ENCODE peak calls at places on chromosomes 13 and 19, in eight cellular contexts. One of them, this sample, is unnamed.

GRCh38 chr13:77331421-77331820 is 4.5 kb upstream of the MYCBP2 start:
- DNase-seq in stromal cell of bone marrow: no peak
- DNase-seq in naive thymus-derived CD8-positive, alpha-beta T cell: no peak
- DNase-seq in fibroblast of lung: no peak
- DNase-seq in NCI-H69: no peak
- DNase-seq in T47D: no peak
- DNase-seq in posterior cingulate gyrus: no peak
- DNase-seq in HT1080: no peak
- DNase-seq in this sample: no peak

GRCh38 chr13:60066206-60066605 is 97.5 kb downstream of the DIAPH3 start:
- DNase-seq in stromal cell of bone marrow: no peak
- DNase-seq in naive thymus-derived CD8-positive, alpha-beta T cell: no peak
- DNase-seq in fibroblast of lung: no peak
- DNase-seq in NCI-H69: peak
- DNase-seq in T47D: no peak
- DNase-seq in posterior cingulate gyrus: no peak
- DNase-seq in HT1080: no peak
- DNase-seq in this sample: no peak

GRCh38 chr19:47095707-47096704 is 17.6 kb downstream of the ZC3H4 start:
- DNase-seq in stromal cell of bone marrow: peak
- DNase-seq in naive thymus-derived CD8-positive, alpha-beta T cell: no peak
- DNase-seq in fibroblast of lung: peak
- DNase-seq in NCI-H69: no peak
- DNase-seq in T47D: peak
- DNase-seq in posterior cingulate gyrus: peak
- DNase-seq in HT1080: no peak
- DNase-seq in this sample: no peak

GRCh38 chr13:89726690-89727435 is 1620.6 kb upstream of the MIR17HG start:
- DNase-seq in stromal cell of bone marrow: no peak
- DNase-seq in naive thymus-derived CD8-positive, alpha-beta T cell: no peak
- DNase-seq in fibroblast of lung: peak
- DNase-seq in NCI-H69: peak
- DNase-seq in T47D: no peak
- DNase-seq in posterior cingulate gyrus: no peak
- DNase-seq in HT1080: peak
- DNase-seq in this sample: peak

GRCh38 chr19:30666301-30666803 is 294.2 kb downstream of the ZNF536 start:
- DNase-seq in stromal cell of bone marrow: no peak
- DNase-seq in naive thymus-derived CD8-positive, alpha-beta T cell: peak
- DNase-seq in fibroblast of lung: no peak
- DNase-seq in NCI-H69: peak
- DNase-seq in T47D: no peak
- DNase-seq in posterior cingulate gyrus: peak
- DNase-seq in HT1080: no peak
- DNase-seq in this sample: peak

GRCh38 chr13:58999851-59000250 is 1163.9 kb downstream of the DIAPH3 start:
- DNase-seq in stromal cell of bone marrow: no peak
- DNase-seq in naive thymus-derived CD8-positive, alpha-beta T cell: no peak
- DNase-seq in fibroblast of lung: peak
- DNase-seq in NCI-H69: no peak
- DNase-seq in T47D: no peak
- DNase-seq in posterior cingulate gyrus: no peak
- DNase-seq in HT1080: peak
- DNase-seq in this sample: no peak

GRCh38 chr13:21164631-21165030 is 11.7 kb downstream of the SKA3 start:
- DNase-seq in stromal cell of bone marrow: no peak
- DNase-seq in naive thymus-derived CD8-positive, alpha-beta T cell: no peak
- DNase-seq in fibroblast of lung: peak
- DNase-seq in NCI-H69: no peak
- DNase-seq in T47D: no peak
- DNase-seq in posterior cingulate gyrus: no peak
- DNase-seq in HT1080: no peak
- DNase-seq in this sample: peak

GRCh38 chr13:27450921-27451461 is 627 bp upstream of the MTIF3 start:
- DNase-seq in stromal cell of bone marrow: peak
- DNase-seq in naive thymus-derived CD8-positive, alpha-beta T cell: no peak
- DNase-seq in fibroblast of lung: peak
- DNase-seq in NCI-H69: peak
- DNase-seq in T47D: peak
- DNase-seq in posterior cingulate gyrus: peak
- DNase-seq in HT1080: peak
- DNase-seq in this sample: peak

GRCh38 chr13:57557979-57558529 is 73.5 kb upstream of the PCDH17 start:
- DNase-seq in stromal cell of bone marrow: no peak
- DNase-seq in naive thymus-derived CD8-positive, alpha-beta T cell: no peak
- DNase-seq in fibroblast of lung: peak
- DNase-seq in NCI-H69: peak
- DNase-seq in T47D: no peak
- DNase-seq in posterior cingulate gyrus: no peak
- DNase-seq in HT1080: peak
- DNase-seq in this sample: no peak

GRCh38 chr19:3175761-3176714 is 2.5 kb upstream of the S1PR4 start:
- DNase-seq in stromal cell of bone marrow: no peak
- DNase-seq in naive thymus-derived CD8-positive, alpha-beta T cell: peak
- DNase-seq in fibroblast of lung: peak
- DNase-seq in NCI-H69: peak
- DNase-seq in T47D: no peak
- DNase-seq in posterior cingulate gyrus: peak
- DNase-seq in HT1080: peak
- DNase-seq in this sample: peak

GRCh38 chr19:36140289-36141038 is 598 bp downstream of the CAPNS1 start:
- DNase-seq in stromal cell of bone marrow: no peak
- DNase-seq in naive thymus-derived CD8-positive, alpha-beta T cell: peak
- DNase-seq in fibroblast of lung: peak
- DNase-seq in NCI-H69: peak
- DNase-seq in T47D: peak
- DNase-seq in posterior cingulate gyrus: peak
- DNase-seq in HT1080: peak
- DNase-seq in this sample: peak

GRCh38 chr13:29336356-29336755 is 259.1 kb downstream of the SLC7A1 start:
- DNase-seq in stromal cell of bone marrow: no peak
- DNase-seq in naive thymus-derived CD8-positive, alpha-beta T cell: no peak
- DNase-seq in fibroblast of lung: no peak
- DNase-seq in NCI-H69: no peak
- DNase-seq in T47D: no peak
- DNase-seq in posterior cingulate gyrus: no peak
- DNase-seq in HT1080: no peak
- DNase-seq in this sample: no peak

GRCh38 chr19:30024091-30024490 is 82.1 kb downstream of the URI1 start:
- DNase-seq in stromal cell of bone marrow: no peak
- DNase-seq in naive thymus-derived CD8-positive, alpha-beta T cell: no peak
- DNase-seq in fibroblast of lung: no peak
- DNase-seq in NCI-H69: no peak
- DNase-seq in T47D: no peak
- DNase-seq in posterior cingulate gyrus: no peak
- DNase-seq in HT1080: no peak
- DNase-seq in this sample: no peak

GRCh38 chr19:17532116-17532515 is 20.7 kb downstream of the PGLS start:
- DNase-seq in stromal cell of bone marrow: no peak
- DNase-seq in naive thymus-derived CD8-positive, alpha-beta T cell: no peak
- DNase-seq in fibroblast of lung: no peak
- DNase-seq in NCI-H69: no peak
- DNase-seq in T47D: no peak
- DNase-seq in posterior cingulate gyrus: no peak
- DNase-seq in HT1080: no peak
- DNase-seq in this sample: no peak

GRCh38 chr19:31140717-31141116 is 208.5 kb downstream of the TSHZ3 start:
- DNase-seq in stromal cell of bone marrow: no peak
- DNase-seq in naive thymus-derived CD8-positive, alpha-beta T cell: no peak
- DNase-seq in fibroblast of lung: peak
- DNase-seq in NCI-H69: no peak
- DNase-seq in T47D: no peak
- DNase-seq in posterior cingulate gyrus: no peak
- DNase-seq in HT1080: peak
- DNase-seq in this sample: peak

GRCh38 chr13:45362939-45363338 is 22.0 kb upstream of the TPT1 start:
- DNase-seq in stromal cell of bone marrow: no peak
- DNase-seq in naive thymus-derived CD8-positive, alpha-beta T cell: no peak
- DNase-seq in fibroblast of lung: no peak
- DNase-seq in NCI-H69: peak
- DNase-seq in T47D: no peak
- DNase-seq in posterior cingulate gyrus: no peak
- DNase-seq in HT1080: peak
- DNase-seq in this sample: no peak